ENCODE peak calls at places on chromosomes 6 and 20, in eight cellular contexts. I is caudate nucleus, O is dorsolateral prefrontal cortex, K is left ventricle myocardium inferior, N is IMR-90, U is tibial artery, D is body of pancreas, M is transverse colon. P is an unnamed sample.

GRCh38 chr6:66183982-66184555 is 477.0 kb upstream of the EYS start:
- DNase-seq in I (no peak), O (no peak), K (no peak), N (peak), U (no peak), D (no peak), M (no peak), P (no peak)

GRCh38 chr20:50373674-50374286 is 136.4 kb upstream of the PTPN1 start:
- DNase-seq in I (no peak), O (no peak), K (no peak), N (no peak), U (no peak), D (no peak), M (no peak), P (no peak)

GRCh38 chr6:29834564-29835436 is 7.2 kb downstream of the HLA-G start:
- DNase-seq in I (no peak), O (no peak), K (no peak), N (no peak), U (no peak), D (peak), M (peak), P (peak)

GRCh38 chr6:118724211-118724610 is 72.8 kb upstream of the CEP85L start:
- DNase-seq in I (no peak), O (no peak), K (no peak), N (peak), U (no peak), D (no peak), M (no peak), P (no peak)

GRCh38 chr6:45350186-45350585 is 22.1 kb downstream of the RUNX2 start:
- DNase-seq in I (no peak), O (no peak), K (no peak), N (peak), U (no peak), D (no peak), M (no peak), P (no peak)

GRCh38 chr6:53095716-53096115 is 30.5 kb downstream of the FBXO9 start:
- DNase-seq in I (no peak), O (no peak), K (no peak), N (peak), U (no peak), D (no peak), M (no peak), P (no peak)

GRCh38 chr20:47487175-47487917 is 14.3 kb upstream of the NCOA3 start:
- DNase-seq in I (no peak), O (no peak), K (no peak), N (peak), U (no peak), D (no peak), M (peak), P (no peak)

GRCh38 chr20:21046413-21047070 is 59.6 kb downstream of the LINC00237 start:
- DNase-seq in I (no peak), O (no peak), K (no peak), N (no peak), U (no peak), D (no peak), M (no peak), P (no peak)

GRCh38 chr6:91098006-91098405 is 511.1 kb upstream of the MAP3K7 start:
- DNase-seq in I (no peak), O (no peak), K (no peak), N (no peak), U (no peak), D (no peak), M (no peak), P (no peak)

GRCh38 chr6:159935065-159935464 is 33.8 kb upstream of the IGF2R start:
- DNase-seq in I (no peak), O (no peak), K (no peak), N (peak), U (no peak), D (no peak), M (no peak), P (no peak)

GRCh38 chr6:133512410-133513016 is 271.4 kb downstream of the EYA4 start:
- DNase-seq in I (no peak), O (peak), K (no peak), N (peak), U (peak), D (peak), M (peak), P (peak)

GRCh38 chr6:144639654-144640053 is 354.5 kb downstream of the UTRN start:
- DNase-seq in I (no peak), O (no peak), K (no peak), N (no peak), U (no peak), D (no peak), M (no peak), P (no peak)

GRCh38 chr6:45681860-45682488 is 304.2 kb upstream of the SUPT3H start:
- DNase-seq in I (no peak), O (no peak), K (no peak), N (no peak), U (no peak), D (no peak), M (peak), P (no peak)

GRCh38 chr20:53597085-53597482 is 3.4 kb upstream of the ZNF217 start:
- DNase-seq in I (no peak), O (no peak), K (no peak), N (no peak), U (no peak), D (peak), M (no peak), P (no peak)

GRCh38 chr6:150511313-150511712 is 88.4 kb upstream of the PLEKHG1 start:
- DNase-seq in I (no peak), O (no peak), K (no peak), N (no peak), U (no peak), D (no peak), M (no peak), P (no peak)

GRCh38 chr6:5961836-5962235 is 44.9 kb downstream of the NRN1 start:
- DNase-seq in I (no peak), O (no peak), K (no peak), N (no peak), U (no peak), D (no peak), M (no peak), P (no peak)
- H3K27ac ChIP-seq in I (no peak), O (no peak), K (no peak), N (no peak), U (no peak), D (no peak), M (no peak), P (no peak)

GRCh38 chr6:6654599-6655575 is 66.4 kb downstream of the LY86 start:
- DNase-seq in I (no peak), O (no peak), K (peak), N (no peak), U (peak), D (no peak), M (no peak), P (no peak)
- H3K27ac ChIP-seq in I (no peak), O (no peak), K (peak), N (no peak), U (no peak), D (no peak), M (no peak), P (peak)

GRCh38 chr20:44017905-44018683 is 103.4 kb downstream of the TOX2 start:
- DNase-seq in I (no peak), O (no peak), K (no peak), N (peak), U (peak), D (peak), M (peak), P (peak)
- H3K27ac ChIP-seq in I (no peak), O (no peak), K (no peak), N (peak), U (peak), D (no peak), M (peak), P (no peak)

GRCh38 chr20:41247523-41248370 is 69.8 kb downstream of the ZHX3 start:
- DNase-seq in I (no peak), O (no peak), K (no peak), N (no peak), U (no peak), D (no peak), M (no peak), P (no peak)

GRCh38 chr20:41245086-41245707 is 72.3 kb downstream of the ZHX3 start:
- DNase-seq in I (no peak), O (no peak), K (no peak), N (peak), U (no peak), D (no peak), M (no peak), P (no peak)

GRCh38 chr20:41249781-41250281 is 67.7 kb downstream of the ZHX3 start:
- DNase-seq in I (no peak), O (no peak), K (no peak), N (peak), U (no peak), D (no peak), M (no peak), P (no peak)

GRCh38 chr20:41249371-41249770 is 68.2 kb downstream of the ZHX3 start:
- DNase-seq in I (no peak), O (peak), K (peak), N (peak), U (peak), D (peak), M (peak), P (no peak)

DNA sequence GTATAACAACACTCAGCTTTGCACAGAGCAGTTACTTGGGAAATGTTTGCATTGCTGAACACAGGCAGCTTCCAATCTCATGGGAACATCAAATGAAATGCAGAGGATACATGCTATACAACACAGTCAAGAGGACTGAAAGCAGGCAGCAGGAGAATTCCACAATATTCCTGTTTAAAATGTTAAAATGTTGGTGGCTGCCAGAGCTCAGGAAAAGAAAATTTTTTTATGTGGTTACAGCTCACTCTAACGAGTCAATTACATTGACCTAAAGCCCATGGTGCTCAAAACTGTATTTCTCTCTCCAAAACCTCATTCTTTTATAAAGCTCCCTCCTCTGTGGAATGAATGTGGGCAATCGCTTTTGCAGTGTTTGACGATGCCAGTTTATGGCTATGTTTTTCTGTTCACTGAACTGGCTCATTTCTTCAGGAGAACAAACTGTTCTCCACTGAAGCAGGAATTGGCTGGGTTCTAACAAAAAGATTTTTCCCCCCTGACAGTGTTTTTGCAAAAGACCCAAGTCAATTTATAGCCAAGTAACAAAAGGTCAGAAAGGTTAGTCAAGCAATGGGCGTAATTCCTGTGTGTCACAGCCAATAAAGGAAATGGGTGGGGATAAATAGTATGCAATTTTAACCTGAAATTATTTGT is 69.0 kb downstream of the ZHX3 start:
- DNase-seq in I (no peak), O (no peak), K (no peak), N (no peak), U (peak), D (no peak), M (no peak), P (no peak)
- H3K27ac ChIP-seq in I (peak), O (peak), K (peak), N (no peak), U (peak), D (peak), M (peak), P (peak)

GRCh38 chr20:41173791-41174341 is 36.5 kb downstream of the PLCG1 start:
- DNase-seq in I (no peak), O (no peak), K (no peak), N (no peak), U (peak), D (peak), M (peak), P (peak)

GRCh38 chr20:41174373-41174772 is 37.0 kb downstream of the PLCG1 start:
- DNase-seq in I (no peak), O (no peak), K (no peak), N (no peak), U (peak), D (peak), M (peak), P (peak)

GRCh38 chr20:41174782-41175181 is 37.4 kb downstream of the PLCG1 start:
- DNase-seq in I (no peak), O (no peak), K (peak), N (peak), U (no peak), D (no peak), M (peak), P (peak)

GRCh38 chr20:41175727-41176330 is 38.5 kb downstream of the PLCG1 start:
- DNase-seq in I (no peak), O (no peak), K (no peak), N (no peak), U (no peak), D (no peak), M (no peak), P (peak)

DNA sequence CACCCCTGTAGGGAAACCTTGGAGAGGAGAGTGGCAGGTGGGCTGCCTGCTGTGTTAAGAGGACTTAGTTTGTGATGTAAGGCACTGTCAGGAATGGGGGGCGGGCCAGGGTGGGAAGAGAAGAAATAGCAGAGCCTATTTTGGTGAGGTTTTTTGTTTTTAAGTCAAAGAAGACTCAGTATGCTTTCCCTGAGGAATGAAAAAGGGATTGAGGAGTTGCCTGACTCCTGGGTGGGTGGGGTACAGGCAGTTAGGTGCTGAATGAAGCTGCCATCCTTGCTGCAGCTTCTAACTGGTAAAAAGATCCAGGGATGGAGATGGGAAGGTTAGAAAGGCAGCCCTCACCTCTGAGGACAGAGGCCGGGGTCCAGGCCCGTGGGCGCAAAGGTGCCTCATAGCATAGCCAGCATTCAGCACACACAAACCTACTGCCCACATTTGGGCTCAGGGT is 37.9 kb downstream of the PLCG1 start:
- DNase-seq in I (no peak), O (no peak), K (no peak), N (no peak), U (no peak), D (no peak), M (no peak), P (peak)
- H3K27ac ChIP-seq in I (peak), O (peak), K (peak), N (peak), U (peak), D (no peak), M (peak), P (no peak)

DNA sequence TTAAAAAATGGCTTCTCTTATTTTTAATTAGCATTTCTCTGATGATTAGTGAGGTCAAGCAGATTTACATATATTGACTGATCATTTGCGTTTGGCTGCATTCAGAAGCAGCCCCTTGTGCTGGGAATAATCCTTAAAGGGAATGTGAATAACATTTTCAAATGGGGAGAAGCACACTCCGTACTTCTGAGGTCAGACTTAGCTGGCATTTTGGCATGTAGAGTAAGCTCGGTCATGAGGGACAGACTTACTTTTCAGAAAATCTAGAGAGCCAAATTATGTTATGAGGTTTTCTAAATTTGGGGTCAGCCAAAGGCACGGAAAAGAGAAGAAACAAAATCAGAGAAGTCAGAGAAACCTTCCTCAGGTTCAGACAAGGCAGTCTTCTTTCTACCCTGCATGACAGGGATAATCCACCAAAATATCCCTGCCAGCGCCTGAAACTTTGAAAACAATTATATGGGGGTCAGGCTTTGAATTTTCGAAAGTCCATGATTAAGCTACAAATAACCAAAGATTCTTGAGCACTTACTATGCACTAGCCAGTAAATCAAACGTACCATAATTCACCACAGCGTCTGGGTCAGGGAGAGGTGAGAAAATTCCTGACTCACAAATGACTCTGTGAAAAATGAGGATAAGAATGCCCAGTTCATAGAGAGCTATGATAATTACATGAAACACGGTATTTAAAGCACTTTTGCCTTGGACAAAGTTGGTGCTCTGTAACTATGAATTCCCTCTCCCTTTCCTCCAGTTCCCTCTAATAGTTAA is 44.9 kb downstream of the ADAT2 start:
- DNase-seq in I (no peak), O (no peak), K (no peak), N (peak), U (no peak), D (no peak), M (no peak), P (no peak)
- H3K27ac ChIP-seq in I (no peak), O (no peak), K (no peak), N (no peak), U (peak), D (no peak), M (no peak), P (no peak)

GRCh38 chr6:131575834-131576478 is 2.9 kb downstream of the ARG1 start:
- DNase-seq in I (no peak), O (no peak), K (no peak), N (no peak), U (no peak), D (no peak), M (no peak), P (no peak)

GRCh38 chr6:131572686-131573415 is at the start of gene ARG1:
- DNase-seq in I (no peak), O (no peak), K (no peak), N (no peak), U (no peak), D (no peak), M (no peak), P (no peak)

GRCh38 chr6:131574133-131574532 is 1.1 kb downstream of the ARG1 start:
- DNase-seq in I (no peak), O (no peak), K (no peak), N (no peak), U (no peak), D (no peak), M (no peak), P (no peak)

DNA sequence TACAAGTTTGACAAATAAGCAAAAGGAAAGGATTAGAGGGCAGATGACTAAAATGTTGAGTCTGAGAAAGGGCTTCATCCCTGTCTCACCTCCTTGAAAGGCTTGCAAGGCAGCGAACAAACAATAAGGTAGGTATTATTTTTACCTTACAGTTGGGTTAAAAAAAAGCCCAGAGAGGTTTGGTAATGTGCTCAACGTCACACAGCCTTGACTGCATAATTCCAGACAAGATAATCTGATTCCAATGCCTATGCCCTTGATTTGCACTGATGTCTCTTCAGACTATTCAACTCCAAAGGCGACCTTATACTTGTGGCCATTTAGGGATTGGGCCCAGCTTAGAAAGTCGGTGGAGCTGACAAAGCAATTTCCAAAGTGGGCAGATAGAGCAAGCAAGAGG is 1.7 kb downstream of the ARG1 start:
- DNase-seq in I (no peak), O (no peak), K (no peak), N (no peak), U (no peak), D (no peak), M (no peak), P (no peak)
- H3K27ac ChIP-seq in I (no peak), O (no peak), K (no peak), N (no peak), U (no peak), D (no peak), M (no peak), P (no peak)

GRCh38 chr6:166862978-166863530 is 93.3 kb downstream of the RNASET2 start:
- DNase-seq in I (no peak), O (no peak), K (no peak), N (no peak), U (no peak), D (no peak), M (no peak), P (no peak)

GRCh38 chr6:166866839-166867637 is 89.3 kb downstream of the RNASET2 start:
- DNase-seq in I (no peak), O (no peak), K (no peak), N (no peak), U (no peak), D (no peak), M (no peak), P (no peak)

GRCh38 chr6:166862287-166862977 is 93.9 kb downstream of the RNASET2 start:
- DNase-seq in I (no peak), O (peak), K (no peak), N (no peak), U (no peak), D (no peak), M (no peak), P (peak)

GRCh38 chr6:166861961-166862286 is 94.4 kb downstream of the RNASET2 start:
- DNase-seq in I (no peak), O (no peak), K (no peak), N (no peak), U (no peak), D (no peak), M (no peak), P (no peak)

GRCh38 chr6:166864333-166864732 is 92.0 kb downstream of the RNASET2 start:
- DNase-seq in I (no peak), O (no peak), K (no peak), N (no peak), U (no peak), D (no peak), M (no peak), P (no peak)
- H3K27ac ChIP-seq in I (peak), O (no peak), K (no peak), N (no peak), U (no peak), D (no peak), M (no peak), P (no peak)

P was measured in Peyer's patch.